ENCODE peak calls at places on chromosomes 1 and 21, in eight cellular contexts. D is psoas muscle, G is IMR-90, W is heart right ventricle, S is body of pancreas, N is brain microvascular endothelial cell, V is mesendoderm, C is transverse colon. X is an unnamed sample. For H3K36me3, the result is how much of the 10 kb centered on the place peaks cover.

GRCh38 chr1:174726167-174726879 is 273.4 kb upstream of the CACYBP start:
- DNase-seq in D (no peak), G (peak), W (no peak), S (no peak), N (no peak), V (peak), C (no peak), X (no peak)

GRCh38 chr1:21910528-21911204 is 26.4 kb downstream of the HSPG2 start:
- DNase-seq in D (no peak), G (no peak), W (no peak), S (no peak), N (no peak), V (no peak), C (no peak), X (no peak)

GRCh38 chr1:78114034-78114956 is 68.5 kb downstream of the GIPC2 start:
- DNase-seq in D (peak), G (peak), W (peak), S (peak), N (peak), V (peak), C (peak), X (no peak)

GRCh38 chr1:36128126-36128904 is 3.3 kb upstream of the COL8A2 start:
- DNase-seq in D (no peak), G (peak), W (no peak), S (no peak), N (no peak), V (no peak), C (no peak), X (no peak)

GRCh38 chr21:42737969-42738590 is 84.7 kb downstream of the PDE9A start:
- DNase-seq in D (peak), G (no peak), W (peak), S (peak), N (no peak), V (no peak), C (peak), X (no peak)

GRCh38 chr1:43977376-43978263 is 1.4 kb upstream of the B4GALT2 start:
- DNase-seq in D (no peak), G (no peak), W (no peak), S (no peak), N (no peak), V (no peak), C (no peak), X (no peak)

GRCh38 chr1:229714964-229715603 is 89.0 kb downstream of the URB2 start:
- DNase-seq in D (no peak), G (peak), W (no peak), S (peak), N (no peak), V (peak), C (peak), X (no peak)

GRCh38 chr21:36769051-36769867 is 70.3 kb downstream of the SIM2 start:
- DNase-seq in D (no peak), G (peak), W (no peak), S (no peak), N (no peak), V (no peak), C (no peak), X (no peak)

GRCh38 chr1:108512239-108513071 is 47.4 kb upstream of the EEIG2 start:
- DNase-seq in D (no peak), G (peak), W (no peak), S (no peak), N (no peak), V (peak), C (no peak), X (no peak)

GRCh38 chr1:150567341-150567716 is 12.1 kb downstream of the MCL1 start:
- DNase-seq in D (no peak), G (peak), W (no peak), S (no peak), N (no peak), V (no peak), C (peak), X (no peak)

GRCh38 chr1:12661606-12662219 is 17.8 kb downstream of the AADACL4 start:
- DNase-seq in D (no peak), G (no peak), W (no peak), S (no peak), N (no peak), V (no peak), C (no peak), X (no peak)

GRCh38 chr1:212432163-212432705 is 486 bp upstream of the NENF start:
- DNase-seq in D (no peak), G (no peak), W (no peak), S (no peak), N (no peak), V (no peak), C (no peak), X (no peak)

GRCh38 chr1:243851129-243851756 is 1.2 kb upstream of the AKT3 start:
- DNase-seq in D (no peak), G (peak), W (no peak), S (no peak), N (no peak), V (no peak), C (no peak), X (peak)

GRCh38 chr21:42058631-42059111 is 12.4 kb upstream of the UMODL1 start:
- DNase-seq in D (no peak), G (no peak), W (no peak), S (no peak), N (no peak), V (no peak), C (no peak), X (no peak)

GRCh38 chr1:204721378-204722041 is 36.0 kb upstream of the LRRN2 start:
- DNase-seq in D (no peak), G (no peak), W (no peak), S (no peak), N (no peak), V (peak), C (no peak), X (no peak)

GRCh38 chr1:42359466-42359865 is 21.1 kb upstream of the RIMKLA start:
- DNase-seq in D (no peak), G (no peak), W (no peak), S (no peak), N (no peak), V (peak), C (no peak), X (no peak)

GRCh38 chr1:82227286-82227685 is 426.6 kb downstream of the ADGRL2 start:
- DNase-seq in D (no peak), G (no peak), W (no peak), S (no peak), N (peak), V (no peak), C (no peak), X (no peak)

GRCh38 chr1:178470411-178470960 is 26.3 kb downstream of the CLEC20A start:
- DNase-seq in D (no peak), G (no peak), W (no peak), S (no peak), N (no peak), V (peak), C (peak), X (no peak)
- H3K36me3 ChIP-seq in D (half or more), G (under half), W (half or more), S (under half), N (under half), V (under half), C (under half), X (under half)

GRCh38 chr21:39675595-39675994 is 62.9 kb downstream of the B3GALT5 start:
- DNase-seq in D (no peak), G (no peak), W (no peak), S (no peak), N (no peak), V (no peak), C (no peak), X (no peak)

GRCh38 chr21:39673163-39673562 is 60.4 kb downstream of the B3GALT5 start:
- DNase-seq in D (no peak), G (no peak), W (no peak), S (no peak), N (no peak), V (no peak), C (no peak), X (no peak)

GRCh38 chr21:39673736-39674135 is 61.0 kb downstream of the B3GALT5 start:
- DNase-seq in D (no peak), G (no peak), W (no peak), S (peak), N (no peak), V (no peak), C (no peak), X (no peak)

GRCh38 chr21:39676054-39676771 is 63.5 kb downstream of the B3GALT5 start:
- DNase-seq in D (no peak), G (no peak), W (no peak), S (peak), N (peak), V (peak), C (peak), X (no peak)

GRCh38 chr21:39674794-39675193 is 62.1 kb downstream of the B3GALT5 start:
- DNase-seq in D (no peak), G (no peak), W (no peak), S (no peak), N (no peak), V (no peak), C (peak), X (no peak)
- H3K27ac ChIP-seq in D (no peak), G (no peak), W (no peak), S (peak), N (no peak), V (no peak), C (peak), X (no peak)

DNA sequence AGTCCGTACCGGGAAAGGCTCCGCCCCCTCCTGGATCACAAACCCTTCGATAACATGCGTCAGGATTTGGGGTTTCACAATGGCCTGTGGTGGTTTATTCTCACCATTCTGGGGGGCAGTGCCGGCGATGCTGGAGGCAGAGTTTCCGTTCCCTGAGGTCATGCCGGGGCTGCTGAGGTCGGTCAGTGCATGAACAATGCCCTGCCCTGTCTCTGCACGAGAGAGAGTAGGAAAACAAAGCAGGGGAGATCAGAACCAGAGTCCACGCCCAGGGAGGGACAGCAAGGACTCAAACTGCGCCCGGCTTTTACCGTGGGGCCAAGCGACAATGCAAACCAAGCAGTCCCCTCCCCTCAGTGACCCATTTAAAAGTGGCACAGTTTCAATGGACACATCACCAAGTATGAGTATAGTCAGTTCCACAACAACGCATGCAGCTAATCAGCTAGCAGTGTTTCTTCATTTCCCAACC is 13.2 kb upstream of the A3GALT2 start:
- DNase-seq in D (peak), G (no peak), W (peak), S (peak), N (no peak), V (no peak), C (peak), X (peak)
- H3K36me3 ChIP-seq in D (under half), G (half or more), W (half or more), S (under half), N (half or more), V (under half), C (under half), X (under half)

GRCh38 chr1:52556641-52557360 is 3.9 kb upstream of the TUT4 start:
- DNase-seq in D (no peak), G (no peak), W (no peak), S (no peak), N (no peak), V (no peak), C (no peak), X (no peak)

GRCh38 chr1:52554267-52554640 is 1.4 kb upstream of the TUT4 start:
- DNase-seq in D (no peak), G (no peak), W (no peak), S (no peak), N (no peak), V (no peak), C (no peak), X (no peak)

GRCh38 chr1:52552505-52553371 is at the start of gene TUT4:
- DNase-seq in D (peak), G (peak), W (peak), S (peak), N (peak), V (peak), C (peak), X (peak)

GRCh38 chr1:52553372-52554266 is 727 bp upstream of the TUT4 start:
- DNase-seq in D (peak), G (peak), W (peak), S (peak), N (peak), V (peak), C (peak), X (peak)

DNA sequence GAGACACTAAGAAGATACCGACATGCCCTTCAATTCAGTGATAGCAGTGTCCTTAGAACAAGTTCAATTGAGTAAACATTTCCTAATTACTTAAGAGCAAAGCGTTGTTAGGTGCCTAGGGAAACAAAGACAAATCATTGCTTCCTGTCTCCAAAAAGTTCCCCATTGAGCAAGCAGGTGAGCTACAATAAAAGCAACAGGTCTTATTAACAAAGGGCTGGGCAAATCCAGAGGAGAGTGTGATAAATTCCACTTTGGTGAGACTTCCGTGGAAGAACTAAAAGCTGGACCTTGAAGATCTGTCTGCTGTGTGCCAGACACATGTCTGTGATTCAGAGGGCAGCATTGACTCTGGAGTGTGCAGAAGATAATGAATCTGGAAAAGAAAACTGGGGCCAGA is 1.9 kb upstream of the TUT4 start:
- DNase-seq in D (no peak), G (peak), W (no peak), S (no peak), N (no peak), V (peak), C (no peak), X (no peak)
- H3K27ac ChIP-seq in D (peak), G (no peak), W (peak), S (no peak), N (no peak), V (peak), C (peak), X (no peak)